ENCODE peak calls at places on chromosomes 6 and 20, in five cellular contexts. H is SK-N-SH, R is sigmoid colon, V is transverse colon, T is K562. L is an unnamed sample. For H3K9me3, the result is how much of the 10 kb centered on the place peaks cover.

GRCh38 chr6:33570806-33571636 is 9.1 kb downstream of the BAK1 start:
- DNase-seq in H (peak), R (peak), V (peak), T (peak), L (peak)

GRCh38 chr20:51104960-51105460 is 82.1 kb upstream of the KCNG1 start:
- DNase-seq in H (no peak), R (no peak), V (no peak), T (no peak), L (no peak)

GRCh38 chr20:57791946-57792328 is 82.1 kb upstream of the PMEPA1 start:
- DNase-seq in H (no peak), R (no peak), V (no peak), T (no peak), L (peak)

GRCh38 chr6:53465732-53466131 is 79.2 kb downstream of the GCLC start:
- DNase-seq in H (no peak), R (no peak), V (no peak), T (no peak), L (no peak)

GRCh38 chr6:106411643-106412200 is 51.2 kb downstream of the CRYBG1 start:
- DNase-seq in H (no peak), R (no peak), V (peak), T (peak), L (no peak)

GRCh38 chr6:17054647-17055046 is 47.2 kb upstream of the STMND1 start:
- DNase-seq in H (no peak), R (no peak), V (no peak), T (no peak), L (no peak)

GRCh38 chr20:9422335-9422734 is 92.1 kb upstream of the LAMP5 start:
- DNase-seq in H (no peak), R (no peak), V (no peak), T (no peak), L (no peak)

GRCh38 chr6:117545161-117545595 is 57.1 kb downstream of the GOPC start:
- DNase-seq in H (no peak), R (no peak), V (no peak), T (no peak), L (no peak)

GRCh38 chr6:88780714-88781389 is 182.6 kb downstream of the RNGTT start:
- DNase-seq in H (peak), R (peak), V (peak), T (peak), L (no peak)

DNA sequence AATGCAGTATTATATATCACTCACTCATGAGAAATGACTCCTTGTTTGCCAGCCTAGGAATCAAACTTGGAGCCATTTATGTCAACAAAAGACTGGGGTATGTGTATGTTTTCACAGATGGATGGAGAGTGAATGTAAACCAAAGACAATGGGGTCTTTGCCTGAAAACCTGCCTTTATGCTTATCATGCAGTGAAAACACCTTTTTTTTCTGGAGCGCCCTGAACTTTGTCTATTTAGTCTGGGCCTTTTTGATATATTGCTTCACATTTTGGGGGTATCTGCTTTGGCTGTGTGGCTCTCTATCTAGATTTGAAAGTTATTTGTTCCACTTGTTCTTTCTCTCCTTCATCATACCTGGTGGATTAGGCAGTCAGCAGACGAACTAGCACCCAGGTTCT is 848.5 kb upstream of the FLRT3 start:
- DNase-seq in H (no peak), R (no peak), V (no peak), T (no peak), L (no peak)
- H3K27ac ChIP-seq in H (no peak), R (no peak), V (no peak), T (no peak), L (no peak)

DNA sequence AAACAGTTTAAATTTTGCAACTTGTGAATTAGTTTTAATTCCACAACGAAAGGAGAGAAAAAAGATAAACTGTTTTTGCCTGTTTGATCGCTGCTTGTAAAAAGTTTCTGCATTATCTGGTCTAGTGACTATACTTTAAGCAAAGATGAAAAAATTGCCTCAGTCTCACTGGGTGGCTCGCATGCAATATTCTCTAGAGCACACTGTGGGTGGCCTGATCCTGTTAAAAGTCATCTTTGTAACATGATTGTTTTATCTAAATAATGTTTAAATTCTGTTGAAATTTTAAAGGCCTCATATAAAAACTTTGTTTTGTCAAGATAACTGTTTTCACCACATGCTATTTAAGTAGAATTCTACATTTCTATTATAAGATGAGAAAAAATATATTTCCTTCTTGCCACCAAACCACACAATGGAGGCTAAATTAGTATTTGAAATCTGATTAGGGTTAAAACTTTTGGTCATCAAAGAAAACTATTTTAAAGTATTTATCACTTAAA is 56.9 kb downstream of the HUS1B start:
- DNase-seq in H (no peak), R (no peak), V (no peak), T (no peak), L (no peak)
- H3K9me3 ChIP-seq in H (under half), R (under half), V (under half), T (under half), L (under half)

DNA sequence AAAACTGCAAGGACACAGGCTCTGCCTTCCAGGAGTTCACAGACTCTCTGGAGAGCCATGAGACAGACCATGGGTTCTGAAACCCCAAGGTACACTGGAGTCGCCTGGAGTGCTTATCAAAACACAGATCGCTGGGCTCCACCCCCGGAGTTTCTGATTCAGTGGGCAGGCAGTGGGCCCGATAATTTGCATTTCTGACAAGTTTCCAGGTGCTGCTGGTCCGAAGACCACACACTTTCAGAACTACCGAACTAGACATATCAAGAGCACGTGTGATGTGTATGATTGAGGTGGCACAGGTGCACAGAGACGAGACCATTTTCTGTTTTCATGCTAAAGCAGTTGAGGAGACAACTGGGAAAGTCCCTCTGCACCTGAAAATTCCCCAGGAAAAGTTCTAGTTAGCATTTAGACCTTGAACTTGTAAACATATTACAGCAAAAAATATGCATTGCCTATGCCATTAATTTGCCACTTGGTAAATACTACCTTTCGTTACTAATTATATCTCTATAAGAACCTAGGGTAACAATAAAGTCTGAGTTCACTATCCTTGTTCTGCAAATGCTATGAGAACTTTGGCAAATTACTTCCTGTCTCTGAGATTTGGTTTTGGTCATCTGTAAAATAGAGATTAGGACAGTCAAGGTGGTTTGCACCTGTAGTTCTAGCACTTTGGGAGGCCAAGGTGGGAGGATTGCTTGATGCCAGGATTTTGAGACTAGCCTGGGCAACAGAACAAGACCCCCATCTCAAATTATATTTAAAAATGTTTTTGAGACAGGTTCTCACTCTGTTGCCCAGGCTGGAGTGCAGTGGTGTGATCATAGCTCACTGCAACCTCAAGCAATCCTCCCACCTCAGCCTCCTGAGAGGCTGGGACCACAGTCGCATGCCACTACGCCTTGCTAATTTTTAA is 14.3 kb upstream of the PIM1 start:
- DNase-seq in H (no peak), R (no peak), V (peak), T (peak), L (peak)
- TF ChIP-seq POLR2AphosphoS5 in H (no peak), R (no peak), V (no peak), T (no peak), L (peak)

GRCh38 chr6:157989541-157990289 is 8.1 kb downstream of the SYNJ2 start:
- DNase-seq in H (peak), R (peak), V (peak), T (peak), L (peak)
- H3K27ac ChIP-seq in H (peak), R (peak), V (peak), T (no peak), L (no peak)

DNA sequence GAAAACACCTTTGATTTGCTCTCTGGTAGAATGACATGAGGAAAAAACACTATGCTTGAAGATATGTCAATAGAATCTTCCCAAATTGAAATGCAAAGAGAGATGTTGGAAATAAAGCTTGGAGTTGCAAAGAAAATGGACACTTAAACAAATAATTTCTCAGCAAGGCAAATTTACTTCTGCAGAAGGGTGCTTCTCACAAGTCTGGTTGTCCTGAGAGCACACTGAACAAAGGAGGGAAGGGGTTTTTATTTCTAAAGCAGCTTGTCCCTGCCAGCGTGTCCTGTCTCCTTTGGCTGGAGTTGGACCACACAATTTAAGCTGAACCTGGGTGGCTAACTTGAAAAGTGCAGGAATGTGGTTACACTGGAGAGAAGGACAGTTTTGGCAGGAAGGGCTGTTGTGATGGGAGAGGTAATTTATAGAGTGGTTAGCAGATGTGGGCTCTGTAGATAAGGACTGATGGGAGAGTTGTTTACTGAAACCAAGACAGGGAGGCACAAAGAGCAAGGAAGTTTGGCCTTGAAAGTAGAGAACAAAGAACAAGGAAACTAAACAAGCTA is 454.6 kb upstream of the EYS start:
- DNase-seq in H (no peak), R (no peak), V (no peak), T (no peak), L (no peak)
- H3K9me3 ChIP-seq in H (under half), R (under half), V (under half), T (under half), L (under half)

L was measured in spleen.